ENCODE peak calls at places on chromosomes 5 and 9, in nine cellular contexts. O is activated gamma-delta T cell treated with Interleukin-2 at 50 U/mL for 16 hours; P is AG10803; R is stimulated activated CD4-positive, alpha-beta T cell treated with anti-CD3 and anti-CD28 coated beads, Interleukin-2, amount 100 ng/mL, for 48 hours; Y is transverse colon; H is NCI-H1092; V is astrocyte of the spinal cord; T is NCI-H748 treated with DMSO at 0.1 percent for 48 hours; Z is lower leg skin. X is an unnamed sample.

GRCh38 chr5:52560366-52560765 is 227.3 kb upstream of the ITGA1 start:
- DNase-seq in O (no peak), P (peak; percentile 3), R (no peak), Y (no peak), H (peak; percentile 42), V (peak; percentile 4), T (peak; percentile 95), Z (no peak), X (peak; percentile 67)

GRCh38 chr9:107750741-107751521 is 261.4 kb upstream of the KLF4 start:
- DNase-seq in O (no peak), P (peak; percentile 99), R (no peak), Y (peak; percentile 72), H (no peak), V (peak; percentile 99), T (no peak), Z (peak; percentile 97), X (peak; percentile 26)

GRCh38 chr5:35067985-35068384 is 20.2 kb upstream of the AGXT2 start:
- DNase-seq in O (no peak), P (no peak), R (no peak), Y (no peak), H (no peak), V (no peak), T (no peak), Z (no peak), X (no peak)

GRCh38 chr5:174750720-174751119 is 26.3 kb downstream of the MSX2 start:
- DNase-seq in O (no peak), P (peak; percentile 32), R (no peak), Y (no peak), H (no peak), V (peak; percentile 43), T (no peak), Z (no peak), X (no peak)

GRCh38 chr5:174726916-174727793 is 2.8 kb downstream of the MSX2 start:
- DNase-seq in O (no peak), P (no peak), R (no peak), Y (no peak), H (no peak), V (no peak), T (no peak), Z (no peak), X (no peak)

GRCh38 chr5:98540056-98540455 is 233.4 kb upstream of the RGMB start:
- DNase-seq in O (no peak), P (peak; percentile 30), R (no peak), Y (no peak), H (no peak), V (no peak), T (no peak), Z (no peak), X (no peak)

GRCh38 chr9:69535911-69536310 is 136.3 kb downstream of the APBA1 start:
- DNase-seq in O (no peak), P (peak; percentile 42), R (no peak), Y (no peak), H (no peak), V (no peak), T (no peak), Z (no peak), X (no peak)

GRCh38 chr5:117667105-117667504 is 1092.5 kb upstream of the SEMA6A start:
- DNase-seq in O (no peak), P (no peak), R (no peak), Y (no peak), H (no peak), V (no peak), T (no peak), Z (no peak), X (no peak)

GRCh38 chr5:32812399-32812798 is 101.3 kb downstream of the NPR3 start:
- DNase-seq in O (no peak), P (no peak), R (no peak), Y (no peak), H (no peak), V (no peak), T (no peak), Z (no peak), X (no peak)

GRCh38 chr5:150278916-150279315 is 10.7 kb downstream of the CAMK2A start:
- DNase-seq in O (no peak), P (peak; percentile 92), R (no peak), Y (no peak), H (no peak), V (peak; percentile 71), T (no peak), Z (no peak), X (no peak)

GRCh38 chr9:124339603-124340146 is 75.6 kb downstream of the PSMB7 start:
- DNase-seq in O (no peak), P (no peak), R (no peak), Y (no peak), H (no peak), V (no peak), T (no peak), Z (no peak), X (no peak)

GRCh38 chr5:59562756-59563389 is 330.7 kb downstream of the PDE4D start:
- DNase-seq in O (peak; percentile 46), P (peak; percentile 43), R (no peak), Y (peak; percentile 24), H (no peak), V (peak; percentile 74), T (no peak), Z (no peak), X (peak; percentile 18)

GRCh38 chr5:60352992-60353391 is 347.0 kb downstream of the DEPDC1B start:
- DNase-seq in O (no peak), P (no peak), R (no peak), Y (peak; percentile 38), H (no peak), V (no peak), T (no peak), Z (no peak), X (no peak)

GRCh38 chr5:57741326-57741725 is 258.7 kb upstream of the ACTBL2 start:
- DNase-seq in O (no peak), P (no peak), R (no peak), Y (no peak), H (no peak), V (no peak), T (no peak), Z (no peak), X (no peak)